ENCODE peak calls at places on chromosomes 13 and 19, in nine cellular contexts. R, X, G, L, V, P, Z, J and U are unnamed samples.

GRCh38 chr19:40348961-40349507 is 539 bp downstream of the PLD3 start:
- DNase-seq in V (no peak), J (no peak), P (no peak), L (no peak), G (peak), X (peak), Z (peak), R (peak), U (no peak)

GRCh38 chr19:22610121-22610520 is 24.0 kb upstream of the ZNF492 start:
- DNase-seq in X (no peak), G (no peak), P (peak), V (no peak), R (no peak), Z (no peak), L (no peak), J (no peak), U (peak)

GRCh38 chr13:44013666-44014291 is 134.1 kb downstream of the LACC1 start:
- DNase-seq in J (no peak), V (no peak), Z (no peak), X (peak), G (peak), P (no peak), L (no peak), R (no peak), U (no peak)

GRCh38 chr19:20243629-20244028 is 76.6 kb downstream of the ZNF486 start:
- DNase-seq in X (no peak), L (no peak), P (no peak), V (no peak), Z (no peak), G (no peak), R (no peak), J (no peak), U (no peak)

GRCh38 chr13:40064723-40065122 is 409.3 kb downstream of the COG6 start:
- DNase-seq in J (no peak), P (peak), R (no peak), L (no peak), G (peak), V (no peak), X (peak), Z (no peak), U (no peak)

GRCh38 chr19:45439569-45440258 is 16.0 kb upstream of the ERCC1 start:
- DNase-seq in J (peak), P (peak), Z (peak), L (peak), V (peak), R (peak), X (peak), G (peak), U (peak)

GRCh38 chr13:44022196-44022595 is 142.5 kb downstream of the LACC1 start:
- DNase-seq in V (no peak), Z (no peak), R (no peak), P (no peak), L (no peak), X (no peak), J (no peak), G (peak), U (no peak)

GRCh38 chr13:83211301-83211700 is 671.0 kb downstream of the SLITRK1 start:
- DNase-seq in Z (no peak), J (no peak), P (no peak), G (peak), R (no peak), L (no peak), V (no peak), X (no peak), U (no peak)

GRCh38 chr13:83667606-83668005 is 214.7 kb downstream of the SLITRK1 start:
- DNase-seq in Z (no peak), V (no peak), L (no peak), J (no peak), G (no peak), R (peak), X (peak), P (no peak), U (no peak)

GRCh38 chr13:44854264-44855060 is 134.8 kb downstream of the NUFIP1 start:
- DNase-seq in X (no peak), J (no peak), R (no peak), P (no peak), G (no peak), Z (peak), L (peak), V (no peak), U (no peak)

GRCh38 chr13:44796597-44797517 is 192.4 kb downstream of the NUFIP1 start:
- DNase-seq in J (no peak), L (no peak), Z (no peak), V (no peak), R (no peak), P (no peak), X (no peak), G (no peak), U (no peak)

GRCh38 chr13:76425930-76426329 is 460.3 kb downstream of the KCTD12 start:
- DNase-seq in V (no peak), J (no peak), Z (no peak), P (no peak), R (no peak), G (peak), L (no peak), X (peak), U (no peak)

GRCh38 chr19:49614096-49614857 is 23.3 kb downstream of the PRR12 start:
- DNase-seq in V (no peak), R (no peak), G (peak), Z (no peak), J (no peak), P (no peak), X (no peak), L (no peak), U (no peak)

DNA sequence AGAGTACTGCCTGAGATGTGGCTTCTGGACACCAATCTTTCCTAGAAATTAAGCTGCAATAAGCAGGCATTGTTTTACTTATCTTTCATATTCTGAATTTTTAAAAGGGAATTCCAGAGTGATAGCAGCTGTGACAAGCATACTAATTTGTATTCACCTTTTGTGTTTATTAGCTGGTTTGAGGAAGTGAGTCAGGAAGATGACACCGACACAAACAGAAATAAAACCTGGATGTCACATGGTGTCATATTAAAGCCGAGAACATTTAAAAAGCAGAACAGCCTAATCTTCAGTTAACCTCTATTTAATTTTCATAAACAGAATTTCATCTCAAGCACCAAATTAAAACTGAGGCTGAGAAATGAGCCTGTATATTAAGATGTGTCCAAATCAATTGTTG is 398.8 kb downstream of the PCDH9 start:
- DNase-seq in V (no peak), X (no peak), G (peak), J (no peak), R (no peak), L (no peak), P (no peak), Z (no peak), U (no peak)
- TF ChIP-seq CTCF in V (no peak), X (no peak), G (no peak), J (no peak), R (no peak), L (no peak), P (no peak), Z (no peak), U (no peak)

GRCh38 chr19:18814063-18814462 is 17.7 kb upstream of the UPF1 start:
- DNase-seq in L (no peak), Z (peak), X (no peak), R (no peak), V (no peak), J (no peak), P (peak), G (no peak), U (no peak)
- TF ChIP-seq CTCF in L (no peak), Z (no peak), X (no peak), R (no peak), V (no peak), J (no peak), P (no peak), G (peak), U (peak)

DNA sequence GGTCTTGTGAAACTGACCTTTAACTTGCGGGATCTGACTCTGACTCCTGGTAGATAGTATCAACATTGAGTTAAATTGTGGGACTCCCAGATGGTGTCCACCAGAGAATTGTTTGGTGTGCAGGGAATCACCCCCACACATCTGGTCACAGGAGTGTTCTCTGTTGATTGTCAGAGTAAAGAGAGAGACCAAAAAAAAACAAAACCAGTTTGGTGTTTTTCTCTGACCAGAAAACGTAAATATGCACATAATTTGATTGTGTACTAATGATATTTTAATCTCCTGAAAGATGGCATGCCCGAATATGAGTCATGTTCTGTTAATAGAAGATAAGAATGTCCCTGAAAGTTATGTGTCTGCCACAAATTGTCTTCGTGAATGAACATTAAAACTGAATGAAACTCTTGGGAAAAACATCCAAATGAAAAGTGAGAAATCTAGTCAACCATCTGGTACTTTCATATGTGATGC is 118.5 kb upstream of the GPC6 start:
- DNase-seq in Z (no peak), G (peak), V (no peak), X (no peak), J (no peak), R (no peak), P (no peak), L (no peak), U (no peak)
- TF ChIP-seq CTCF in Z (no peak), G (no peak), V (no peak), X (no peak), J (no peak), R (no peak), P (no peak), L (no peak), U (no peak)

GRCh38 chr13:28486144-28486543 is 8.8 kb downstream of the FLT1 start:
- DNase-seq in J (no peak), L (no peak), V (no peak), X (no peak), Z (no peak), P (no peak), R (no peak), G (no peak), U (no peak)

GRCh38 chr13:28485551-28485950 is 9.4 kb downstream of the FLT1 start:
- DNase-seq in V (no peak), R (peak), L (no peak), G (no peak), J (no peak), X (no peak), P (no peak), Z (no peak), U (no peak)

GRCh38 chr13:28485097-28485496 is 9.8 kb downstream of the FLT1 start:
- DNase-seq in J (no peak), P (no peak), Z (no peak), G (no peak), X (no peak), L (no peak), V (no peak), R (no peak), U (no peak)

GRCh38 chr13:28479005-28479404 is 15.9 kb downstream of the FLT1 start:
- DNase-seq in Z (no peak), G (no peak), X (no peak), V (no peak), L (no peak), J (no peak), P (no peak), R (no peak), U (no peak)

DNA sequence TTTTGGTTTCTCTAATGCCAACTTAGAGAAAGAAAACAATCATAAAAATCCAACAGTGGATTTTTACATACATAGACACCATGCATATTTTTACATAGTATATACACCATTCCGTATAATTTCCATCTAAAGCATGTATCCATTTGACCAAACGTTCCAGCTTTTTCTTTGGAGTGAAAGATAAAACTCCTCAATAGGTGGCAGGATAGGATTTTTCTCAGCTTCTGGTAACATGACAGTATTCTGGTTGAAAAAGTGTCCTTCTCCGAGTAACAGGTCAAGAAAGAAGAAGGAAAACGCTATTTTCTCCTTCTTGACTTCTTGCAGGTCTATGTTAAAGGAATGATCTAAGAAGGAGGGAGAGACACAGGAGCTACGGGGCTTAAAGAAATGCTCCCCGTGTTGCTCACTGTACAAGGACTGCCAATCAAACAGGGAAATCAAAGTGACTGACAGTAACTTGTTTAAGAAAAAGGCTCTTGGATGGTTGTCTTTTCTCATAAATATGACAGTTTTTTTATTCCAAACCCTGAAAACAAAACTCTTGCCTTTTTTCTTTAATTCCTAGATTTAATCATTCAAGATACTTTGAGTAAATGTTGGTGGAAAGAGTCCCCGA is 11.5 kb downstream of the FLT1 start:
- DNase-seq in J (no peak), P (no peak), Z (no peak), G (no peak), R (no peak), L (no peak), V (no peak), X (no peak), U (no peak)
- TF ChIP-seq CTCF in J (no peak), P (no peak), Z (no peak), G (no peak), R (no peak), L (no peak), V (no peak), X (no peak), U (no peak)

DNA sequence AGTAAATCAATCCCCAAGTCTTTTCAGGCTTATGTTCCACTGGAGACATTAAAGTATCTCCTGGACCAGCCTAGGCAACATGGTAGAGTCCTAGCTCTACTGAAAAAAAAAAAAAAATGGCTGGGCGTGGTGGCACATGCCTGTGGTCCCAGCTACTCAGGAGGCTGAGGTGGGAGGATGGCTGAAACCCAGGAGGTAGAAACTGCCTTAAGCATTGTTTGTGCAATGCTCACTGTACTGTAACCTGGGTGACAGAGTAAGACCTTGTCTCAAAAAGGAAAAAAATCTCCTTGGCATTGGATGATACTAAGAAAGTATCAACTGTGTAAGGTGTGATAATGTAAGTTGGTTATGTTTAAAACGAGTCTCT is 8.8 kb downstream of the KLK8 start:
- DNase-seq in X (no peak), P (no peak), L (no peak), V (no peak), J (no peak), Z (no peak), G (no peak), R (no peak), U (no peak)
- TF ChIP-seq CTCF in X (no peak), P (no peak), L (no peak), V (no peak), J (no peak), Z (no peak), G (no peak), R (no peak), U (no peak)

DNA sequence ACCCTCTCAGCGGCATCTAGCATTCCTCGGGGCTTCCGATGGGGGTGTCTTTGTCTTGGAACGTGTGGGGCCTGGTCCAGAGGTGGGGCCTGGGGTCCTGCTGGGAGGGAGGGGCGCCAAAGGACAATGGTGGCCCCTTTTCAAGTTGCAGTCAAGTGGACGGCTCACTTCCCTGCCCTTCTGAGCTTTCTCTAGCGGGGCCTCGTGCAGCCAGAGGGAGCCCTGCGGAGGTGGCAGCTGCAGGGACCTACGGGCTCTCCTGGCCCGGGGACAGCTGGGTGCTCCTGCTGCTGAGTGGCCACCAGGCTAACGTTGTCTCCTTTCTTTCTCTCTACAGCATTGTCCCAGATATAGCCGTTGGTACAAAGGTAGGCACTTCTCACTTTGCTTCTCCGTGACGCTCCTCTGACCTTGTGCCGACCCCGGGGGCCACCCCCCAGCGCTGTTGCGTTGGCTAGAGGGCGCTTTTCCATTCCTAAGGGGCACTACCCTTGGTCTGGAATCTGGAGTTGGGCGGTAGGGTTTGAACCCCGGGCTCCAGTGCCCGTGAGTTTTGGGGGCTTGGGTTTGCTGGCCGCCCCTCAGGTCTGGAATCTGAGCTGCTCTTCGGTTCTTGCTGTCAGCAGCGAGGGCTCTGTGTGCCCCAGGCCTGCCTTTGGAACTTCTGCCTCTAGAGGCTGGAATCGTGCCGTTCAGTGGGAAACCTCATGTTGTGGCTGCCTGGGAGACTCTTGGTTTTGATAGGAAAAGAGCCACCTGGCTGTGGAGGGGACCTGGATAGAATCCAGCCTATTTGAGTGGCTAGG is 2.0 kb downstream of the PTBP1 start:
- DNase-seq in G (peak), V (no peak), X (peak), J (no peak), Z (no peak), L (no peak), R (peak), P (no peak), U (no peak)
- TF ChIP-seq CTCF in G (peak), V (peak), X (peak), J (no peak), Z (no peak), L (peak), R (peak), P (no peak), U (peak)

DNA sequence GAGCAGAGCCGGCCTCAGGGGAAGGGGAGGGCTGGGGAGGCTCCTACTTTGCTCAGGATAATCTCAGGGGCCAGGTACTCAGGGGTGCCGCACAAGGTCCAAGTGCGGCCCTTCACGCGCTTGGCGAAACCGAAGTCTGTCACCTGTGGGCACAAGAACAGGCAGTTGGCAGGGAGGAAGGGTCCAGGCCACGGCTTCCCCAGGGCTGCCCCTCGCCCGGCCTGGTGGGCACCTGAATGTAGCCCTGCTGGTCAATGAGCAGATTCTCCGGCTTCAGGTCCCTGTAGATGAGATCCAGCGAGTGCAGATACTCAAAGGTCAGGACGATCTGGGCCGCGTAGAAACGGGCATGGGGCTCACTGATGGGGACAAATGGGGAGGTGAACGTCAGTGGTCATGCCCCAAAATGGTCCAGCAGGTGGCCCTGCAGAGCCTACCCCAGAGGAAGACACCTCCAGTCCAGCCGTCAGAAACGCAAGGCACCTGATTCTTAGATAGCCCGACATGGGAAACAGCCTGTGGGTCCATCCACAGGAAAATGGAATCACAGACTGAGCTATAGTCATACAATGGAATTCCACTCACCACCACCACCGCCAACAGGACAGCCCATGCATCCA is 7.1 kb upstream of the SAMD1 start:
- DNase-seq in J (no peak), G (no peak), X (no peak), Z (no peak), V (no peak), L (no peak), R (peak), P (no peak), U (no peak)
- TF ChIP-seq CTCF in J (no peak), G (peak), X (peak), Z (peak), V (peak), L (peak), R (peak), P (no peak), U (peak)

GRCh38 chr13:65746522-65746921 is 1483.6 kb downstream of the PCDH9 start:
- DNase-seq in L (no peak), J (no peak), V (no peak), Z (no peak), R (no peak), G (no peak), P (no peak), X (no peak), U (no peak)
- TF ChIP-seq CTCF in L (no peak), J (no peak), V (no peak), Z (no peak), R (no peak), G (no peak), P (no peak), X (no peak), U (no peak)

DNA sequence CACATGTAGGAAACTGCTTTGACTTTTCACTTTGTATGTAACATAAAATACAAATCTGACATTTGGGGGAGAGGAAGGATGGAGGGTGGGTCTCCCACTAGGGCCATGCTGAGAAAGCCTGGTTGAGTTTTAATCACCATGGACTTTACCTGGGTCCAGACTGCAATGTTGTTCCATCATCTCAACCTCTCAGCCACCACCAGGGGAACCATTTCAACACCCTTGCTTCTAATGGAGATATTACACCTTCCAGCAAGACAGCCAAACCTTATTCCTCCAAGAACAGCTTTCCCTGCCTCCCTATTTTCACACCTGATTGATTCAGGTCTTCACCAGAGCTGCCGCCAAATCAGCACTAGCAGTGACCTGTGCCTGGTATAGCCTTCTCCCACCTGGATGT is 56.0 kb downstream of the ZAR1L start:
- DNase-seq in L (no peak), X (no peak), R (peak), Z (no peak), G (no peak), J (no peak), P (no peak), V (no peak), U (no peak)
- TF ChIP-seq CTCF in L (no peak), X (peak), R (peak), Z (peak), G (peak), J (no peak), P (peak), V (peak), U (no peak)